ENCODE peak calls at places on chromosomes 5 and 9, in six cellular contexts. U is mesenchymal stem cell, E is trophoblast cell, R is IMR-90, I is H9, W is H1. K is an unnamed sample.

GRCh38 chr5:174292348-174292747 is 246.8 kb downstream of the NSG2 start:
- DNase-seq in U (no peak), E (no peak), R (no peak), I (peak; percentile 3), W (peak; percentile 31), K (no peak)

GRCh38 chr5:139232161-139232724 is 34.1 kb upstream of the SIL1 start:
- DNase-seq in U (no peak), E (peak; percentile 41), R (no peak), I (no peak), W (no peak), K (no peak)

GRCh38 chr5:132506094-132506692 is 15.6 kb upstream of the IRF1 start:
- DNase-seq in U (peak; percentile 93), E (peak; percentile 47), R (peak; percentile 98), I (peak; percentile 17), W (no peak), K (no peak)

GRCh38 chr9:132488611-132489010 is 78.6 kb downstream of the CFAP77 start:
- DNase-seq in U (no peak), E (no peak), R (no peak), I (no peak), W (no peak), K (no peak)

GRCh38 chr9:101582593-101582992 is 12.2 kb downstream of the PPP3R2 start:
- DNase-seq in U (peak; percentile 6), E (no peak), R (peak; percentile 90), I (no peak), W (no peak), K (no peak)

GRCh38 chr5:135887881-135888614 is 7.6 kb downstream of the IL9 start:
- DNase-seq in U (peak; percentile 68), E (peak; percentile 26), R (peak; percentile 52), I (peak; percentile 69), W (peak; percentile 53), K (peak; percentile 21)

GRCh38 chr9:97855486-97855875 is 2.5 kb downstream of the FOXE1 start:
- DNase-seq in U (no peak), E (no peak), R (no peak), I (no peak), W (no peak), K (no peak)

GRCh38 chr9:79061766-79062165 is 510.0 kb upstream of the TLE4 start:
- DNase-seq in U (no peak), E (no peak), R (no peak), I (no peak), W (no peak), K (no peak)

GRCh38 chr5:115209279-115209678 is 39.6 kb upstream of the TRIM36 start:
- DNase-seq in U (peak; percentile 57), E (peak; percentile 11), R (peak; percentile 2), I (no peak), W (no peak), K (no peak)

GRCh38 chr5:84378420-84378819 is 6.3 kb downstream of the EDIL3 start:
- DNase-seq in U (peak; percentile 41), E (no peak), R (peak; percentile 90), I (no peak), W (no peak), K (no peak)

GRCh38 chr9:5416962-5417361 is 20.8 kb downstream of the PLGRKT start:
- DNase-seq in U (no peak), E (no peak), R (no peak), I (no peak), W (no peak), K (no peak)

GRCh38 chr5:138461343-138462125 is 3.7 kb upstream of the EGR1 start:
- DNase-seq in U (peak; percentile 86), E (peak; percentile 68), R (peak; percentile 87), I (no peak), W (no peak), K (no peak)

GRCh38 chr9:83981126-83981871 is 694 bp downstream of the RMI1 start:
- DNase-seq in U (peak; percentile 63), E (peak; percentile 86), R (peak; percentile 35), I (no peak), W (no peak), K (no peak)

GRCh38 chr5:170631471-170632195 is 127.8 kb downstream of the KCNIP1 start:
- DNase-seq in U (peak; percentile 64), E (peak; percentile 21), R (no peak), I (peak; percentile 80), W (no peak), K (no peak)

GRCh38 chr9:135712571-135713295 is 10.7 kb downstream of the KCNT1 start:
- DNase-seq in U (no peak), E (no peak), R (no peak), I (no peak), W (no peak), K (no peak)

GRCh38 chr5:170315154-170315553 is 17.6 kb upstream of the LCP2 start:
- DNase-seq in U (peak; percentile 12), E (no peak), R (no peak), I (no peak), W (no peak), K (no peak)

GRCh38 chr5:75395277-75395676 is 58.3 kb downstream of the HMGCR start:
- DNase-seq in U (peak; percentile 10), E (no peak), R (no peak), I (no peak), W (no peak), K (no peak)

GRCh38 chr9:126453156-126453963 is 126.7 kb downstream of the MVB12B start:
- DNase-seq in U (no peak), E (no peak), R (no peak), I (peak; percentile 17), W (no peak), K (no peak)

GRCh38 chr9:108377382-108377781 is 478.4 kb downstream of the ACTL7B start:
- DNase-seq in U (no peak), E (peak; percentile 92), R (no peak), I (no peak), W (no peak), K (no peak)

GRCh38 chr9:87120610-87121009 is 173.3 kb upstream of the GAS1 start:
- DNase-seq in U (no peak), E (no peak), R (no peak), I (no peak), W (no peak), K (no peak)

GRCh38 chr5:160567031-160567705 is 145.5 kb downstream of the PTTG1 start:
- DNase-seq in U (no peak), E (no peak), R (no peak), I (no peak), W (no peak), K (peak; percentile 8)

GRCh38 chr5:85472749-85473148 is 1088.1 kb upstream of the EDIL3 start:
- DNase-seq in U (no peak), E (no peak), R (no peak), I (no peak), W (no peak), K (no peak)

GRCh38 chr5:175805256-175806011 is 65.9 kb upstream of the CPLX2 start:
- DNase-seq in U (no peak), E (no peak), R (no peak), I (no peak), W (no peak), K (no peak)

GRCh38 chr9:19938990-19939736 is 150.3 kb upstream of the SLC24A2 start:
- DNase-seq in U (peak; percentile 19), E (no peak), R (no peak), I (no peak), W (no peak), K (no peak)

GRCh38 chr9:22208846-22209585 is 199.9 kb upstream of the CDKN2B start:
- DNase-seq in U (no peak), E (no peak), R (no peak), I (no peak), W (no peak), K (no peak)

GRCh38 chr9:127444921-127445850 is 6.0 kb downstream of the RPL12 start:
- DNase-seq in U (no peak), E (peak; percentile 16), R (peak; percentile 44), I (no peak), W (peak; percentile 54), K (no peak)

GRCh38 chr5:43313854-43314457 is 744 bp upstream of the HMGCS1 start:
- DNase-seq in U (no peak), E (no peak), R (no peak), I (peak; percentile 28), W (no peak), K (no peak)
- H2AFZ ChIP-seq in U (no peak overlapping the region), E (no peak overlapping the region), R (peak overlapping the region; percentile 86), I (no peak overlapping the region), W (peak overlapping the region; percentile 25), K (peak overlapping the region; percentile 11)

GRCh38 chr9:81687521-81688261 is 1.7 kb downstream of the TLE1 start:
- DNase-seq in U (peak; percentile 56), E (peak; percentile 12), R (no peak), I (peak; percentile 82), W (peak; percentile 85), K (peak; percentile 59)
- H4K8ac ChIP-seq in U (peak overlapping the region; percentile 27), E (peak overlapping the region; percentile 84), R (peak overlapping the region; percentile 55), I (no peak overlapping the region), W (peak overlapping the region; percentile 89), K (no peak overlapping the region)

DNA sequence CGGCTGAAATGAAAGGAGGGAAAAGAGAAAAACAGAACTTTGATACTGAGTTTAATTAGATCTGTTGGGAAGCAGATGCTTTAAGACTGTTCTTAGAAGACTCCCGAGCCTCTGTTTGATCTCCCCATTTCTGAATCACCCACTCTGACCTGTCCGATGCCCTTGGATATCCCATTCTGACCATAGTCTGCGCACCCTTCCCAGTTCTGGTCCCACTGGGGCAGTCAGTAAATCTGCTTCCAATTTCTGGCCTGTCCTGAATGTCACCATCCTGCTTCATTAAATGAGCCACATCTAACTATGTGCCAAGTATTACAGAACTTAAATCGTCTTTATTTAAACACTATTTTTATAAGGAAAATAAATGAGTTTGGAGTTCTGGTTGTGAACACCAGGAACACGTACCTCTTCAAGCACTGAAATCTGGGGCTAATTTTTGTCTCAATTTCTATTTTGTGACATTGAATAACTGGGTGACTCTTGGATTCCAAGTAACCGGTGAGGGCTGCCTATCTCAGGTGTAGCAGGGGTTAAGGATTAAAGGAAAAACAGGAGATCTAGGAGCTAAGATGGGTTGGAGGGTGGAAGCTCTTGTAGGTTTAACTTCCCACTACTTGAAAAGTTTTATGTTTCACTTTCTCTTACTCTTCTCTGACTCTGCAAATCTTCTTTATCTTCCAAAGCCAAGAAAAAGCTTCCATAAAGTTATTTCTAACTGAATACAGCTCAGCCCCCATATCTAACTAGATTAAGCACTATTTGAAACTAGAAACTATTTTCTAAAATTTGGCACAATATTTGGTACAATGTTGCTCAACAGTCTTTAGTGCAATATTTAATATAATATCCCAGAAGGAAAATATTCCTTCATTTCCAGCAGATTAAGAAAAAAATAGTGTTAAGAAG is 40.1 kb downstream of the ALDH1A1 start:
- DNase-seq in U (no peak), E (no peak), R (no peak), I (no peak), W (no peak), K (no peak)
- H3K27ac ChIP-seq in U (no peak overlapping the region), E (no peak overlapping the region), R (no peak overlapping the region), I (no peak overlapping the region), W (no peak overlapping the region), K (no peak overlapping the region)

DNA sequence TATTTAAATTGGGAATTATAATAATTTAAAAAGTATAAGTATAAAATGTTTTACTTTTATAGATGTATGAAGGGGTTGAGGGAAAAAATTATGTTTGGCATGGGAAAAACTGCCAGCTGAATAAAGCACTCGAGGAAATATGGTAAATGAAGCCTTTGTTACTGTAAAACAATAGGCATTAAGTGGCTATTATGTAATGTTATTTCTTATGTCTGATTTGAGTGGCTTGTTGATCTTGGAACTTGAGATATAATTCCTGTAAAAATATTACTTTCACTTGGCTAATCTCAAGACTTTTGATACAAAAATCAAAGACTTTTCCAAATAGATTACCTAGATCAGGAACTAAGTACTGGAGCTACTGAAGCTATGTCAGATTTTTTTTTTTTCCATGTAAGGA is 182.9 kb downstream of the CD180 start:
- DNase-seq in U (no peak), E (no peak), R (no peak), I (no peak), W (no peak), K (no peak)
- H2AFZ ChIP-seq in U (no peak overlapping the region), E (no peak overlapping the region), R (no peak overlapping the region), I (no peak overlapping the region), W (no peak overlapping the region), K (no peak overlapping the region)

GRCh38 chr5:35657877-35658276 is 40.2 kb downstream of the SPEF2 start:
- DNase-seq in U (no peak), E (no peak), R (no peak), I (no peak), W (no peak), K (no peak)
- H4K8ac ChIP-seq in U (no peak overlapping the region), E (no peak overlapping the region), R (no peak overlapping the region), I (no peak overlapping the region), W (no peak overlapping the region), K (no peak overlapping the region)